ENCODE peak calls at places on chromosome 12, in seven cellular contexts. Z, C, M, E, X, R and B are unnamed samples.

GRCh38 chr12:99390707-99391106 is 256.8 kb upstream of the GARIN6 start:
- DNase-seq in R (no peak), X (no peak), C (no peak), Z (no peak), M (no peak), E (no peak), B (no peak)

GRCh38 chr12:52865090-52865944 is 16.5 kb upstream of the KRT78 start:
- DNase-seq in R (no peak), C (peak), X (no peak), E (no peak), Z (no peak), M (peak), B (no peak)

GRCh38 chr12:52604859-52605258 is 3.6 kb upstream of the KRT72 start:
- DNase-seq in M (no peak), Z (no peak), X (no peak), C (no peak), R (no peak), E (no peak), B (no peak)

GRCh38 chr12:120651821-120652220 is 11.4 kb downstream of the CABP1 start:
- DNase-seq in X (no peak), M (no peak), C (no peak), Z (no peak), R (no peak), E (no peak), B (no peak)

GRCh38 chr12:60174476-60174875 is 578.6 kb downstream of the SLC16A7 start:
- DNase-seq in E (no peak), R (no peak), X (peak), Z (no peak), M (no peak), C (no peak), B (no peak)

GRCh38 chr12:6323340-6323994 is 13.0 kb downstream of the PLEKHG6 start:
- DNase-seq in X (peak), M (peak), R (peak), E (no peak), Z (no peak), C (peak), B (no peak)

GRCh38 chr12:74539261-74539660 is 1.6 kb downstream of the ATXN7L3B start:
- DNase-seq in E (no peak), C (no peak), X (no peak), R (no peak), Z (no peak), M (no peak), B (no peak)

GRCh38 chr12:10194160-10194559 is 15.3 kb downstream of the TMEM52B start:
- DNase-seq in M (no peak), Z (no peak), X (no peak), R (no peak), E (no peak), C (no peak), B (no peak)

GRCh38 chr12:14408208-14408607 is 42.7 kb downstream of the ATF7IP start:
- DNase-seq in M (no peak), X (no peak), Z (no peak), R (no peak), E (no peak), C (no peak), B (no peak)

GRCh38 chr12:120529641-120530314 is 820 bp upstream of the COQ5 start:
- DNase-seq in C (peak), M (no peak), R (no peak), X (no peak), Z (no peak), E (no peak), B (no peak)

GRCh38 chr12:67786086-67786485 is 137.5 kb downstream of the DYRK2 start:
- DNase-seq in C (no peak), E (no peak), M (no peak), Z (no peak), R (no peak), X (no peak), B (no peak)

GRCh38 chr12:69608114-69608513 is 2.6 kb downstream of the LRRC10 start:
- DNase-seq in E (no peak), X (no peak), M (no peak), R (no peak), C (no peak), Z (no peak), B (no peak)

GRCh38 chr12:14936224-14936861 is 2.0 kb downstream of the ERP27 start:
- DNase-seq in M (no peak), X (no peak), E (no peak), R (no peak), C (no peak), Z (no peak), B (no peak)

GRCh38 chr12:73486256-73486655 is 1051.4 kb upstream of the ATXN7L3B start:
- DNase-seq in M (no peak), R (no peak), C (no peak), X (no peak), Z (no peak), E (no peak), B (no peak)

GRCh38 chr12:30795660-30796507 is 41.1 kb upstream of the CAPRIN2 start:
- DNase-seq in M (peak), C (peak), X (no peak), Z (no peak), R (no peak), E (no peak), B (peak)

GRCh38 chr12:54217774-54218221 is 29.0 kb upstream of the SMUG1 start:
- DNase-seq in M (peak), R (no peak), C (peak), E (no peak), X (no peak), Z (no peak), B (no peak)

GRCh38 chr12:27331299-27331926 is 1.2 kb upstream of the BMAL2 start:
- DNase-seq in R (peak), C (no peak), E (no peak), Z (no peak), M (no peak), X (peak), B (no peak)

GRCh38 chr12:61095131-61095530 is 1165.1 kb upstream of the USP15 start:
- DNase-seq in Z (no peak), R (no peak), M (no peak), X (no peak), C (no peak), E (no peak), B (no peak)

GRCh38 chr12:88035907-88036289 is 6.7 kb upstream of the C12orf50 start:
- DNase-seq in R (no peak), Z (no peak), X (no peak), E (no peak), M (no peak), C (no peak), B (no peak)

GRCh38 chr12:32253154-32253795 is 146.1 kb upstream of the FGD4 start:
- DNase-seq in E (no peak), M (no peak), Z (no peak), C (no peak), R (no peak), X (no peak), B (no peak)

GRCh38 chr12:47824198-47824597 is 4.5 kb upstream of the HDAC7 start:
- DNase-seq in M (no peak), Z (no peak), X (no peak), E (peak), R (no peak), C (no peak), B (no peak)

GRCh38 chr12:78002878-78003277 is 172.2 kb downstream of the NAV3 start:
- DNase-seq in C (no peak), Z (no peak), X (no peak), E (no peak), R (no peak), M (no peak), B (no peak)

GRCh38 chr12:62673027-62673815 is 206.6 kb downstream of the MON2 start:
- DNase-seq in R (no peak), Z (no peak), C (no peak), X (no peak), M (no peak), E (no peak), B (no peak)

GRCh38 chr12:55682087-55682796 is 25.5 kb downstream of the ITGA7 start:
- DNase-seq in E (no peak), R (no peak), Z (no peak), X (no peak), C (no peak), M (no peak), B (no peak)

GRCh38 chr12:95943231-95943842 is at the start of gene AMDHD1:
- DNase-seq in Z (no peak), R (no peak), C (peak), E (peak), X (no peak), M (peak), B (no peak)
- TF ChIP-seq CTCF in Z (no peak), R (peak), C (no peak), E (peak), X (peak), M (no peak), B (no peak)

DNA sequence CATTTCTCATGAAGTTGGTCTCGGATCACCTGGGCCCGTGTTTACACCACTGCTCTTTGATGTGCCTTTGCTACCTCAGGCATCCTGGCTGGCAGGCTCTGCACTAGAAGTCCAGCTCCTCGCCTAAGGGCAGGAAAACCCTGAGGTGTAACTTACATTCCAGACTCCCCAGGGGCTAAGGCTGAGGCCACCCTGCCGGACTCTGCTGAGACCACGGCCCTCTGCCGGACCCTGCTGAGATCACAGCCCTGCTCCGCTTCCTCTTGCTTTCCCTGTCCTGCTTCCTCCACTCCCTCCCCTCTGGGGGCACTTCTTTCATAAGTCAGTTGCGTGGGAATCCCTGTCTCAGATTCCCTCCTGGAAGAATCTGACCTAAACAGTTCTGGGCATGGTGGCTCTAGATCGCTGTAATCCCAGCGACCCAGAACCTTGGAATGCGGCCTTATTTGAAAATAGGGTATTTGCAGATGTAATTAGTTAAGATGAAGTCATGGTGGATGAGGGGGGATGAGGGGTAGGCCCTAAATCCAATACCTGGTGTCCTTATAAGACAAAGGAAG is 17.2 kb downstream of the RILPL1 start:
- DNase-seq in M (no peak), R (no peak), Z (no peak), E (no peak), C (no peak), X (no peak), B (no peak)
- TF ChIP-seq CTCF in M (no peak), R (no peak), Z (no peak), E (no peak), C (no peak), X (no peak), B (no peak)

GRCh38 chr12:81644503-81644902 is 114.6 kb downstream of the PPFIA2 start:
- DNase-seq in M (no peak), X (no peak), C (no peak), E (no peak), Z (no peak), R (no peak), B (no peak)
- TF ChIP-seq CTCF in M (peak), X (peak), C (no peak), E (peak), Z (peak), R (no peak), B (no peak)

DNA sequence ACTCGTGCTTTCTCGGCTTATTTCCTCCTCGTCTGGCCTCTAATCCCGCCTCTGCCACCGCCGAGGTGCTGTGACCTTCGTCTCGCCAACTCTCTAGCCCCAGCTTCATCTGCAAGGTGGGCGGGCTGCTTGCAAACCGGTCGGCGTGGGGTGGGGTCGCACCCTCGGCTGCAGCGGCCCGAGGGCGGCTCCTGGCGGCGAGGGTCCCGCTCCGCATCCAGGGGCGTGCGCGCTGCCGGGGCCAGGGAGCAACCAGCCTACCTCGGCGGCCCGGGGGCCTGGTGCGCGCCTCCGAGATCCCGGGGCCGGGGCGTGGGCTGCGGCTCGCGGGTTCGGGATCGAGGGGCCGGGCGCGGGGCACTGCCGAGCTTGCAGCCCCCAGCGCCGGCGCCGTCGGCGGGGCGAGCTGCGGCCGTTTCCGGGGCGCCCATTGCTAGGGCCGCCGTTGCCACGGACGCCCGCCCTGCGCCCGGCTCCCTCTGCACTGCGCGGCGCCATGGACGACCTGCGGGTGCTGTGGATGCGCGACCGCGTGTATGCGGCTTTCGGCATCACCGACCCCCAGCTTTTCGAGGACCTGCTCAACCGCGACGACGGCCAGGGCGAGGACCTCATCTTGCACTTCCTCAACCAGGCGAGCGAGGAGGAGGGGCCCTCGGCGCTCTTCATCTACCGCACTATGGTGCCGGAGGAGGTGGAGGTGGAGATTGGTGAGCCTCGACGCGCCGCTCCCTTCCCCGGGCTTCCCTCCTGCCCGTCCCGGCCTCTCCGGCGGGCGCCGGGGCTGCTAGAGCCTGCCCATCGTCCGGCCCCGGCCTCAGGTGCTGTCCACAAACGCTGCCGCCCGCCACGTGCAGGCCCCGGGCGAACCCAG is at the start of gene DNAH10:
- DNase-seq in X (no peak), C (no peak), M (no peak), E (peak), R (no peak), Z (no peak), B (no peak)
- TF ChIP-seq CTCF in X (peak), C (no peak), M (no peak), E (no peak), R (peak), Z (no peak), B (no peak)

DNA sequence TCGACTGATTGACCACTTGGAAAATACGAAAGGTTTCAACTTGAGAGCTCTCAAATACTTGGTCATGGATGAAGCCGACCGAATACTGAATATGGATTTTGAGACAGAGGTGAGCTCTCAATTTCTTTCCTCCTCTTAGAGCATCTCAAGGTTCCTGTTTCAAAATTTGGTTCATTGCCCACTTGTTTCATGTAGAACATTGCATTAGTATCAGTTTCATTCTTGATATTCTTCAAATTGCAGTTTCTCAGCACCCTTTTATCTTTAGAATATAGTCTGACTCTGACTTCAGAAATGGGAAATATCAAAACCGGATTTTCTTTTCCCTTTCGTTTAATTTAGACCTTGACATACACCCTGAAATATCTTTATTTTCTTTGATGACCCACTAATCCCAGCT is 8.8 kb downstream of the DDX47 start:
- DNase-seq in R (no peak), E (no peak), Z (no peak), M (no peak), X (no peak), C (no peak), B (no peak)
- TF ChIP-seq CTCF in R (no peak), E (no peak), Z (no peak), M (no peak), X (no peak), C (no peak), B (no peak)

GRCh38 chr12:44774815-44775411 is 101.2 kb downstream of the NELL2 start:
- DNase-seq in E (peak), X (no peak), R (no peak), M (peak), Z (no peak), C (peak), B (peak)
- TF ChIP-seq CTCF in E (peak), X (peak), R (peak), M (peak), Z (no peak), C (no peak), B (no peak)

DNA sequence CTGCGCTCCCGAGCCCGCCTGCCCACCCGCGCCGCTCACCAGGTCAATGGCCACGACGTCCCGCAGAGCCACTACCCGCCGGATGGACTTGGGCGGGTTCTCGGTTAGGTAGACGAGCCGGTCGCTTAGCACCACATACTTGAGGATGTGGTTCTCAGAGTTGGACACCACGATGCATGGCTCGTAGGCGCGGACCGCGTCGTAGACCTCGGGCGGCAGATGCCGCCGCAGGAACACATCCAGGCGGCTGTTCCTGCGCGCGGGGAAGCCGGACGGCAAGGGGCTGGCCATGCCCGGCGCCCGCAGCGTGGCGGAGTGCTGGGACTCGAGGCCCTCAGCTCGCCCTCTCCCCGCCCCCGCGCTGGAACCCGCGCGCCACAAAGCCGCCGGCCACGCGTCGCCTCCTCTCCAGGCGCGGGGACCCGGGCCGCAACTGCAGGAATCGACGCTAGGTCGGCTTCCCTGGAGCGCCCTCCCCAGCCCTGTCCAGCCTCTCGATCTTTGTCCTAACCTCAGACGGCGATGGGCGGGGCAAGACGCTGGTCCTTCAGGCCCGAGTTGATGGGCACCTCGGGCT is at the start of gene C12orf56:
- DNase-seq in X (no peak), C (no peak), R (no peak), Z (no peak), M (no peak), E (no peak), B (no peak)
- TF ChIP-seq CTCF in X (no peak), C (no peak), R (peak), Z (no peak), M (no peak), E (no peak), B (no peak)